ENCODE peak calls at places on chromosomes 12 and 14, in eight cellular contexts. A is dorsolateral prefrontal cortex, Q is SK-N-SH, N is foreskin fibroblast, M is kidney epithelial cell, P is astrocyte, C is type B pancreatic cell, I is omental fat pad. X is an unnamed sample.

GRCh38 chr14:104678346-104678745 is 11.1 kb upstream of the INF2 start:
- DNase-seq in A (peak), Q (no peak), N (peak), M (no peak), P (no peak), C (no peak), I (no peak), X (no peak)

GRCh38 chr12:39236994-39237393 is 205.9 kb downstream of the KIF21A start:
- DNase-seq in A (no peak), Q (no peak), N (no peak), M (no peak), P (peak), C (no peak), I (no peak), X (no peak)

GRCh38 chr12:111692575-111693210 is 6.8 kb downstream of the ACAD10 start:
- DNase-seq in A (no peak), Q (no peak), N (peak), M (no peak), P (no peak), C (no peak), I (no peak), X (no peak)

GRCh38 chr12:92034858-92035401 is 110.7 kb downstream of the BTG1 start:
- DNase-seq in A (peak), Q (peak), N (peak), M (peak), P (peak), C (no peak), I (no peak), X (no peak)

GRCh38 chr12:102474438-102475064 is 5.8 kb downstream of the IGF1 start:
- DNase-seq in A (no peak), Q (no peak), N (no peak), M (peak), P (peak), C (no peak), I (no peak), X (no peak)

GRCh38 chr14:37708481-37708880 is 113.1 kb downstream of the TTC6 start:
- DNase-seq in A (no peak), Q (no peak), N (peak), M (no peak), P (peak), C (no peak), I (no peak), X (no peak)

GRCh38 chr14:76268700-76269099 is 107.2 kb upstream of the ESRRB start:
- DNase-seq in A (no peak), Q (no peak), N (no peak), M (no peak), P (no peak), C (no peak), I (no peak), X (no peak)

GRCh38 chr12:82350161-82350560 is 8.0 kb downstream of the CCDC59 start:
- DNase-seq in A (no peak), Q (no peak), N (no peak), M (no peak), P (no peak), C (no peak), I (no peak), X (no peak)

GRCh38 chr12:80763874-80764273 is 47.2 kb downstream of the MYF5 start:
- DNase-seq in A (no peak), Q (peak), N (peak), M (no peak), P (peak), C (no peak), I (no peak), X (no peak)

GRCh38 chr14:91325211-91325610 is 80.7 kb upstream of the GPR68 start:
- DNase-seq in A (no peak), Q (no peak), N (no peak), M (no peak), P (no peak), C (no peak), I (no peak), X (no peak)

GRCh38 chr12:29152223-29152868 is 3.3 kb downstream of the FAR2 start:
- DNase-seq in A (no peak), Q (no peak), N (no peak), M (no peak), P (no peak), C (no peak), I (no peak), X (no peak)

GRCh38 chr12:123391546-123392343 is 7.8 kb downstream of the KMT5A start:
- DNase-seq in A (no peak), Q (no peak), N (peak), M (no peak), P (no peak), C (no peak), I (no peak), X (no peak)

GRCh38 chr14:59632381-59632780 is 55.8 kb upstream of the CCDC175 start:
- DNase-seq in A (no peak), Q (peak), N (peak), M (no peak), P (peak), C (no peak), I (no peak), X (no peak)

GRCh38 chr12:31868980-31869379 is 90.2 kb upstream of the RESF1 start:
- DNase-seq in A (no peak), Q (peak), N (peak), M (no peak), P (peak), C (no peak), I (no peak), X (no peak)

GRCh38 chr14:20886091-20886490 is 5.1 kb upstream of the RNASE3 start:
- DNase-seq in A (no peak), Q (no peak), N (no peak), M (no peak), P (no peak), C (no peak), I (no peak), X (no peak)

GRCh38 chr12:75177997-75178396 is 31.6 kb downstream of the KCNC2 start:
- DNase-seq in A (no peak), Q (no peak), N (peak), M (peak), P (peak), C (no peak), I (no peak), X (no peak)

GRCh38 chr12:64104376-64104775 is 117.7 kb downstream of the KICS2 start:
- DNase-seq in A (no peak), Q (no peak), N (peak), M (peak), P (peak), C (no peak), I (no peak), X (no peak)

GRCh38 chr14:86722612-86723253 is 1192.8 kb downstream of the FLRT2 start:
- DNase-seq in A (no peak), Q (no peak), N (no peak), M (no peak), P (no peak), C (no peak), I (no peak), X (no peak)

GRCh38 chr12:71415336-71416231 is 24.0 kb upstream of the LGR5 start:
- DNase-seq in A (no peak), Q (peak), N (peak), M (no peak), P (peak), C (no peak), I (no peak), X (no peak)

GRCh38 chr14:99317231-99318090 is 45.5 kb upstream of the BCL11B start:
- DNase-seq in A (no peak), Q (no peak), N (no peak), M (no peak), P (no peak), C (no peak), I (no peak), X (no peak)

GRCh38 chr14:33279865-33280264 is 341.2 kb downstream of the NPAS3 start:
- DNase-seq in A (no peak), Q (no peak), N (no peak), M (no peak), P (no peak), C (no peak), I (no peak), X (no peak)

GRCh38 chr14:53151867-53152626 is 1.1 kb downstream of the DDHD1 start:
- DNase-seq in A (peak), Q (peak), N (peak), M (no peak), P (peak), C (peak), I (peak), X (peak)

GRCh38 chr14:76464856-76465255 is 88.9 kb downstream of the ESRRB start:
- DNase-seq in A (no peak), Q (no peak), N (no peak), M (no peak), P (no peak), C (no peak), I (no peak), X (no peak)

GRCh38 chr12:52023182-52023975 is 16.6 kb downstream of the TAMALIN start:
- DNase-seq in A (peak), Q (peak), N (peak), M (no peak), P (peak), C (peak), I (peak), X (peak)

GRCh38 chr12:117098361-117099217 is 627 bp downstream of the TESC start:
- DNase-seq in A (peak), Q (peak), N (no peak), M (no peak), P (no peak), C (no peak), I (no peak), X (no peak)

GRCh38 chr14:64628940-64629403 is 75.3 kb upstream of the PLEKHG3 start:
- DNase-seq in A (peak), Q (peak), N (peak), M (no peak), P (peak), C (no peak), I (no peak), X (no peak)

GRCh38 chr12:116529048-116529447 is 30.1 kb upstream of the MAP1LC3B2 start:
- DNase-seq in A (no peak), Q (no peak), N (peak), M (no peak), P (peak), C (no peak), I (no peak), X (no peak)

GRCh38 chr14:73173092-73173735 is 36.9 kb downstream of the PSEN1 start:
- DNase-seq in A (no peak), Q (peak), N (peak), M (peak), P (peak), C (no peak), I (no peak), X (no peak)

GRCh38 chr12:40668095-40668494 is 24.1 kb upstream of the CNTN1 start:
- DNase-seq in A (no peak), Q (no peak), N (no peak), M (no peak), P (no peak), C (no peak), I (no peak), X (no peak)

GRCh38 chr12:68361953-68362352 is 29.8 kb upstream of the MDM1 start:
- DNase-seq in A (no peak), Q (no peak), N (no peak), M (no peak), P (no peak), C (no peak), I (no peak), X (no peak)
- TF ChIP-seq CTCF in A (no peak), Q (no peak), N (no peak), M (no peak), P (no peak), C (no peak), I (no peak), X (no peak)

DNA sequence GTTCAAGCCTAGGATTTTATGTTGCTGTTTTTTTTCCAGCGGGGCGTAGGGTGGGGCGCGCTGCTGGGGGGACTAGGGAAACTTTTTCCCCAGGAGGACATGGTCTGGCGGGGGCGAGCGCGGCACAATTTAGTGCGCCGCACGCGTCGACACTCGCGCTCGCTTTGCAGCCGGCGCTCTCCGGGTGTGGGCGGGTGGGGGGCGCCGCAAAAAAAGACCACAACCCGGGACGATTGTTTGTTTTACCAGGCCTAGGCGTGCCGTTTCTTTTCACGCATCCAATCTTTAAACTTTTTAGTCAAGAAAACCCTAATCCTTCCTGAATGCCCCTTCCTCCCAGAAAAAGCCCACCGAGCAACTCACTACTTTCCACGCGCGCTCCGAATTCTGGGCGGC is 865 bp upstream of the ZFP36L1 start:
- DNase-seq in A (no peak), Q (no peak), N (no peak), M (no peak), P (no peak), C (no peak), I (no peak), X (no peak)
- TF ChIP-seq CTCF in A (no peak), Q (no peak), N (no peak), M (no peak), P (no peak), C (no peak), I (no peak), X (no peak)

GRCh38 chr12:128840862-128841468 is 12.3 kb upstream of the GLT1D1 start:
- DNase-seq in A (peak), Q (no peak), N (no peak), M (no peak), P (no peak), C (no peak), I (no peak), X (no peak)

GRCh38 chr12:128842579-128842978 is 10.7 kb upstream of the GLT1D1 start:
- DNase-seq in A (no peak), Q (no peak), N (no peak), M (no peak), P (no peak), C (no peak), I (no peak), X (no peak)

GRCh38 chr12:128843538-128843937 is 9.7 kb upstream of the GLT1D1 start:
- DNase-seq in A (no peak), Q (no peak), N (no peak), M (no peak), P (no peak), C (no peak), I (no peak), X (no peak)

GRCh38 chr12:128848371-128848770 is 4.9 kb upstream of the GLT1D1 start:
- DNase-seq in A (peak), Q (no peak), N (no peak), M (no peak), P (no peak), C (no peak), I (no peak), X (no peak)

DNA sequence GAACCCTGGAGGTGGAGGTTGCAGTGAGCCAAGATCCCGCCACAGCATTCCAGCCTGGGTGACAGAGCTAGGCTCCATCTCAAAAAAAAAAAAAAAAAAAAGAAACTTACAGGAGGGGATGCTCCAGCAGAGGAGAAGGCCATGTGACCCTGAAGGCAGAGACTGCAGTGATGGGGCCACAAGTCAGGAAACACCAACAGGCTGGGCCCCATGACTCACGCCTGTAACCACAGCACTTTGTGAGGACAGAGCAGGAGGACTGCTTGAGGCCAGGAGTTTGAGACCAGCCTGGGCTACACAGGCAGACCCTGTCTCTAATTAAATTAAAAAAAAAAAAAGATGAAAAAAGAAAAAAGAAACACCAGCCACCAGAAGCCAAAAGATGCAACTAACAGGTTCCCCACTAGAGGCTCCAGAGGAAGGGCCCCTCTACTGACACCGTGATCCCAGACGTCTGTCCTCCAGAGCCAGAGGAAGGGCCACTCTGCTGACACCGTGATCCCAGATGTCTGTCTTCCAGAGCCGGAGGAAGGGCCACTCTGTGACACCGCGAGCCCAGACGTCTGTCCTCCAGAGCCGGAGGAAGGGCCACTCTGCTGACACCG is 9.1 kb upstream of the GLT1D1 start:
- DNase-seq in A (no peak), Q (peak), N (no peak), M (no peak), P (no peak), C (no peak), I (no peak), X (no peak)
- TF ChIP-seq CTCF in A (no peak), Q (no peak), N (no peak), M (no peak), P (no peak), C (peak), I (no peak), X (peak)

GRCh38 chr12:49264873-49265792 is at the start of gene TUBA1C:
- DNase-seq in A (peak), Q (no peak), N (peak), M (peak), P (peak), C (peak), I (peak), X (peak)
- TF ChIP-seq CTCF in A (no peak), Q (no peak), N (no peak), M (peak), P (no peak), C (no peak), I (no peak), X (no peak)

DNA sequence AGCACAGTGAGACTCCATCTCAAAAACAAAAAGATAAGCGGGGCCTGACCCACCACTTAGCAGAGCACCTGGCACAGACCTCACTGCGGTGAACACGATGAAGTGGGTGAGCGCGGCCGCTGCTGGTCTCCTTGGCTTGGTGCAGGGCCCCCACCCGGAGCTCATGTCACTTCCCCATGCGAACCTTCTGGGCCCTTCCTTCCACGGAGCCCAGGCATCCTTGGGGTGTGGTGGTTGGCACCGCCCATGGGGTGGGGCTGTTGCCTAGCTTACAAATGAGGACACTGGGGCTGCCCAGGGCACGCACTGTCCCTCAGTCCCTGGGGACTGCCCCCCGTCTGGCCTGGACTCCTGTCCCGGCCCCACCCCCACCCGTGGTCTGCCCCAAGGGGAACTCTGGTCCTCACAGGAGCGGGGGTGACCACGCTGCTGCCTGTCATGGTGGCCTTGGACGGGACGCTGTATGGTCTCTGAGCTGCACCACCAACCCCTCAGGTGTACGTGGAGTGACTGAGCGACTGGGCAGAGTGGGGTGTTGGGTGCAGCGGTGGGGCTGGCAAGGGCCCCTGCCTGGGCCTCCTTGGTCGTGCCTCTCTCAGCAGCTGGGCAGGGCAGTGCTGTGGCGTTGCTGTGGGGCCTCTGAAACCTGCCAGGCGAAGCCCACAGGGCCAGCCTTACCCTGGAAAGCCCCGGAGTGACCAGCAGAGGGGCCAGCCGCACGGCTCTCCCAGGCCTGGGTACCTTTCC is 15.3 kb downstream of the FBRSL1 start:
- DNase-seq in A (no peak), Q (no peak), N (no peak), M (no peak), P (no peak), C (no peak), I (no peak), X (no peak)
- TF ChIP-seq CTCF in A (no peak), Q (no peak), N (no peak), M (no peak), P (no peak), C (no peak), I (no peak), X (no peak)

GRCh38 chr12:57119294-57119693 is 8.1 kb upstream of the STAT6 start:
- DNase-seq in A (no peak), Q (no peak), N (no peak), M (no peak), P (no peak), C (no peak), I (no peak), X (no peak)
- TF ChIP-seq CTCF in A (no peak), Q (no peak), N (no peak), M (no peak), P (no peak), C (no peak), I (no peak), X (no peak)